ENCODE peak calls at places on chromosomes 11 and 22, in five cellular contexts. R is heart left ventricle, M is body of pancreas, W is HCT116, Y is AG04449. K is an unnamed sample.

GRCh38 chr11:76765863-76766350 is 17.2 kb upstream of the TSKU start:
- DNase-seq in Y (no peak), R (no peak), M (no peak), W (no peak), K (no peak)

GRCh38 chr11:77619576-77620198 is 17.9 kb downstream of the CLNS1A start:
- DNase-seq in Y (no peak), R (no peak), W (peak), M (no peak), K (peak)

GRCh38 chr11:62432695-62433094 is 13.9 kb downstream of the SCGB1A1 start:
- DNase-seq in W (no peak), R (no peak), M (peak), Y (no peak), K (no peak)

GRCh38 chr11:46850829-46851380 is 4.8 kb upstream of the CKAP5 start:
- DNase-seq in W (no peak), Y (no peak), M (no peak), R (no peak), K (no peak)

GRCh38 chr11:120929664-120930154 is 94.2 kb upstream of the TBCEL start:
- DNase-seq in R (no peak), W (peak), Y (no peak), M (peak), K (no peak)

GRCh38 chr11:71145988-71146824 is 106.2 kb downstream of the SHANK2 start:
- DNase-seq in W (no peak), Y (no peak), R (no peak), M (no peak), K (no peak)

GRCh38 chr22:40560551-40560950 is 76.0 kb downstream of the MRTFA start:
- DNase-seq in R (no peak), W (no peak), Y (peak), M (no peak), K (no peak)

GRCh38 chr11:70466154-70466553 is 67.8 kb downstream of the CTTN start:
- DNase-seq in R (no peak), W (no peak), M (no peak), Y (no peak), K (no peak)

GRCh38 chr22:46373166-46373565 is 37.7 kb downstream of the TRMU start:
- DNase-seq in Y (no peak), W (no peak), M (peak), R (no peak), K (no peak)

GRCh38 chr22:46417769-46418168 is 82.3 kb downstream of the TRMU start:
- DNase-seq in M (no peak), Y (no peak), W (no peak), R (peak), K (no peak)

GRCh38 chr11:72617080-72617744 is 57.0 kb downstream of the PDE2A start:
- DNase-seq in Y (no peak), W (no peak), M (no peak), R (peak), K (no peak)

GRCh38 chr22:45308624-45309421 is 911 bp upstream of the FAM118A start:
- DNase-seq in W (peak), R (no peak), M (no peak), Y (no peak), K (no peak)

GRCh38 chr11:133955091-133955846 is 1.5 kb downstream of the IGSF9B start:
- DNase-seq in R (peak), M (peak), W (no peak), Y (no peak), K (no peak)

GRCh38 chr11:134036484-134037092 is 32.3 kb upstream of the JAM3 start:
- DNase-seq in W (no peak), M (peak), Y (no peak), R (no peak), K (no peak)

GRCh38 chr11:75280227-75280671 is 39.7 kb downstream of the TPBGL start:
- DNase-seq in M (peak), W (peak), R (peak), Y (no peak), K (no peak)

GRCh38 chr11:10413268-10413667 is 41.8 kb upstream of the AMPD3 start:
- DNase-seq in R (no peak), M (no peak), W (peak), Y (no peak), K (no peak)

GRCh38 chr11:33692013-33692504 is 8.6 kb downstream of the C11orf91 start:
- DNase-seq in Y (peak), M (peak), W (peak), R (peak), K (peak)

GRCh38 chr11:98130117-98130625 is 890.6 kb upstream of the CNTN5 start:
- DNase-seq in M (no peak), R (no peak), Y (no peak), W (no peak), K (no peak)

GRCh38 chr22:19705181-19705934 is 8.9 kb upstream of the SEPTIN5 start:
- DNase-seq in M (no peak), R (peak), W (no peak), Y (no peak), K (no peak)

GRCh38 chr11:90491466-90491865 is 268.6 kb upstream of the CHORDC1 start:
- DNase-seq in W (no peak), R (no peak), Y (no peak), M (no peak), K (no peak)

GRCh38 chr11:119388103-119388502 is 6.6 kb upstream of the USP2 start:
- DNase-seq in Y (no peak), R (no peak), M (no peak), W (no peak), K (no peak)

GRCh38 chr11:92810423-92810822 is 159.0 kb upstream of the MTNR1B start:
- DNase-seq in R (no peak), W (no peak), Y (no peak), M (no peak), K (no peak)

GRCh38 chr11:8080674-8081590 is at the start of gene TUB:
- DNase-seq in Y (no peak), M (peak), R (no peak), W (no peak), K (no peak)

DNA sequence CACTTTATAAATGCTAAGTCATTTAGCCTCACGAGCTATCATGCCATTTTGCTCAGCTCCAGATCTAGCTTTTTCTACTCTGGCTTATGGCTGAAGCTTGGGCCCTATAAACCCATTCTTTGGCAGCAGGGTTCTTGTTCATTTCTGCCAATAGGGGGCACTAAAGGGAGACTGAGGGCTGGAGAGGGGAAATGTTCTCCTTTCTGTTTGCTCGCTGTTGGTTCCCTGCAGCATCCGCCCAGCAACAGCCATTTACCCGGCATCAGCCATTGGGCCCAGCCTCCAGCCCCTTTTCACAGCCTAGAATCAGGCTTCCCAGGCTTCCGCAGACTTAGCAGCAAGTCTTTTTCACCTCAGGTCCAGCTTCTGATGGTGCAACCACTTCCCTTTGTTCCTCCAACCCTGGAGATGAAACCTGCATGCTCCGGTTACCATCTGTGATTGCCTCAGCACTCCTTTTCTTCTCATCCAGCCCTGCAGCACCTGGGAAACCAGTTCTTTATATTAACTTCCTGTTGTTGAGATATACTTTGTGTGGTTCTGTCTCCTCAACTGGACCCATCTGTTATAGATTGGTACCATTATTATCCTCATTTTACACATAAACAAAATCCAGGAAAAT is 4.2 kb upstream of the ME3 start:
- DNase-seq in R (no peak), Y (no peak), W (peak), M (no peak), K (no peak)
- TF ChIP-seq CTCF in R (no peak), Y (no peak), W (peak), M (no peak), K (peak)

DNA sequence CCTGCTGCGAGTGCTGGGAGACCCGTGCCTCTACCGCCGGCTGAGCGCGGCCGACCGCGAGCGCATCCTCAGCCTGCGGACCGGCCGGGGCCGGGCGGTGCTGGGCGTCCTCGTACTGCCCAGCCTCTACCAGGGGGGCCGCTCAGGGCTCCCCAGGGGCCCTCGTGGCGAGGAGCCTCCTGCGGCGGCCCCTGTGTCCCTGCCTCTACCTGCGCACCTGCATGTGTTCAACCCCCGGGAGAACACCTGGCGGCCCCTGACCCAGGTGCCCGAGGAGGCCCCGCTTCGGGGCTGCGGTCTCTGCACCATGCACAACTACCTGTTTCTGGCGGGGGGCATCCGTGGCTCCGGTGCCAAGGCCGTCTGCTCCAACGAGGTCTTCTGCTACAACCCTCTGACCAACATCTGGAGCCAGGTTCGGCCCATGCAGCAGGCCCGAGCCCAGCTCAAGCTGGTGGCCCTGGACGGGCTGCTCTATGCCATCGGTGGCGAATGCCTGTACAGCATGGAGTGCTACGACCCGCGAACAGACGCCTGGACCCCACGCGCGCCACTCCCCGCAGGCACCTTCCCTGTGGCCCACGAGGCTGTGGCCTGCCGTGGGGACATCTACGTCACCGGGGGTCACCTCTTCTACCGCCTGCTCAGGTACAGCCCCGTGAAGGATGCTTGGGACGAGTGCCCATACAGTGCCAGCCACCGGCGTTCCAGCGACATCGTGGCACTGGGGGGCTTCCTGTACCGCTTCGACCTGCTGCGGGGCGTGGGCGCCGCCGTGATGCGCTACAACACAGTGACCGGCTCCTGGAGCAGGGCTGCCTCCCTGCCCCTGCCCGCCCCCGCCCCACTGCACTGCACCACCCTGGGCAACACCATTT is 3.5 kb downstream of the KLHDC7B start:
- DNase-seq in W (no peak), Y (no peak), R (no peak), M (no peak), K (no peak)
- H3K4me3 ChIP-seq in W (no peak), Y (no peak), R (peak), M (no peak), K (no peak)

GRCh38 chr11:113874920-113875413 is 405 bp downstream of the USP28 start:
- DNase-seq in Y (no peak), W (no peak), M (no peak), R (no peak), K (no peak)
- TF ChIP-seq CTCF in Y (no peak), W (no peak), M (peak), R (no peak), K (peak)

DNA sequence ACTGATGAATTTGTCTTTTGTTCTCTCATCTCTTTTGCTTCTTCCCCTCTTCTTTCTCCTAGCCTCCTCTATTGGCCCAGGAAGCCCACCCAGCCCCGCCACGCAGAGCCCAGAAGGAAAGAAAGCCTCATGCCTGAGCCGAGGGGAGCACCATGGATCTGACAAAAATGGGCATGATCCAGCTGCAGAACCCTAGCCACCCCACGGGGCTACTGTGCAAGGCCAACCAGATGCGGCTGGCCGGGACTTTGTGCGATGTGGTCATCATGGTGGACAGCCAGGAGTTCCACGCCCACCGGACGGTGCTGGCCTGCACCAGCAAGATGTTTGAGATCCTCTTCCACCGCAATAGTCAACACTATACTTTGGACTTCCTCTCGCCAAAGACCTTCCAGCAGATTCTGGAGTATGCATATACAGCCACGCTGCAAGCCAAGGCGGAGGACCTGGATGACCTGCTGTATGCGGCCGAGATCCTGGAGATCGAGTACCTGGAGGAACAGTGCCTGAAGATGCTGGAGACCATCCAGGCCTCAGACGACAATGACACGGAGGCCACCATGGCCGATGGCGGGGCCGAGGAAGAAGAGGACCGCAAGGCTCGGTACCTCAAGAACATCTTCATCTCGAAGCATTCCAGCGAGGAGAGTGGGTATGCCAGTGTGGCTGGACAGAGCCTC is 3.8 kb downstream of the ZBTB16 start:
- DNase-seq in M (no peak), W (no peak), Y (no peak), R (no peak), K (no peak)
- H3K4me3 ChIP-seq in M (no peak), W (no peak), Y (no peak), R (peak), K (no peak)

GRCh38 chr22:22463855-22464540 is 44.5 kb downstream of the ZNF280B start:
- DNase-seq in Y (no peak), W (peak), M (peak), R (peak), K (peak)
- TF ChIP-seq CTCF in Y (peak), W (peak), M (peak), R (peak), K (peak)

DNA sequence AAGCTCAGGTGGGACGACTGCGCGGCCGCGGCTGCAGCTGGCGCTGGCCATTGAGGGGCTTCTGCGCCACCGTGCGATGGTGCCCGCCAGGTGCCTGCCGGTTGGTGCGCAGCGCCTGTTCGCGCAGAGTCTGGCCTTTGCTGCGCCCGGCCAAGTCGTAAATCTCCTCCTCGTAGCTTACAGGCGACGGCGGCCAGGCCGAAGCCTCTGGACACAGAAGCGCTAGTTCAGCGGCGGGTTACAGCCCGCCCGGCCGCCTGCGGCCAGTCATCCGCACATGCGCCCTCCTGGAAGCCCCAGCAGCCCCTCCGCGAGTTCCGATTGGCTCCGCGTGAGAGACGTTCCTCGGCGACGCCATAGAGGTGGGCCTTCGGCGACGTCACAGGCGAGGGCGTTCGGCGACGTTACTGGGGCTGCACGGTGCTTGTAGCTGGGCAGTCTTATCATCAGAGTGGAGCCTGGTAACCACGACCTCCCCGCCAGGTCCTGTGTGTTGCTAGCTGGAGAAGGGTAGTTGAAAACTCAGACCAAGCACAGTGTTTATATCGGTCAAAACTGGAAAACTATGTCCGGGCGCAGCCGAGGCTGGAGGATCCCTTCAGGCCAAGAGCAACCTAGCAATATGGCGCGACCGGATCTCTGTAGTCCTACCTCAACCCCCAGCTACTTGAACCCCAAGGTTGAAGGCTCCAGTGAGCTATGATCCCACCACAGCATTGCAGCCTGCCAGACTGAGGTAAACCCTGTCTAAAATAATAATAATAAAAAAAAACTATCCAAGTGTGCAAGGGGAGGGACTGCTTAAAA is 265.7 kb downstream of the OR4C45 start:
- DNase-seq in W (no peak), R (no peak), Y (no peak), M (no peak), K (no peak)
- H3K4me3 ChIP-seq in W (peak), R (no peak), Y (peak), M (no peak), K (no peak)

GRCh38 chr11:64755681-64756361 is 4.0 kb downstream of the PYGM start:
- DNase-seq in R (no peak), W (no peak), Y (no peak), M (peak), K (no peak)
- TF ChIP-seq CTCF in R (no peak), W (no peak), Y (no peak), M (no peak), K (no peak)

GRCh38 chr11:63569570-63569969 is 6.4 kb upstream of the PLAAT2 start:
- DNase-seq in Y (no peak), M (no peak), R (no peak), W (no peak), K (no peak)

GRCh38 chr11:63572026-63572688 is 9.0 kb upstream of the PLAAT2 start:
- DNase-seq in W (no peak), M (no peak), R (no peak), Y (no peak), K (no peak)

GRCh38 chr11:63574856-63575602 is 11.8 kb upstream of the PLAAT2 start:
- DNase-seq in R (no peak), W (no peak), Y (no peak), M (no peak), K (no peak)

DNA sequence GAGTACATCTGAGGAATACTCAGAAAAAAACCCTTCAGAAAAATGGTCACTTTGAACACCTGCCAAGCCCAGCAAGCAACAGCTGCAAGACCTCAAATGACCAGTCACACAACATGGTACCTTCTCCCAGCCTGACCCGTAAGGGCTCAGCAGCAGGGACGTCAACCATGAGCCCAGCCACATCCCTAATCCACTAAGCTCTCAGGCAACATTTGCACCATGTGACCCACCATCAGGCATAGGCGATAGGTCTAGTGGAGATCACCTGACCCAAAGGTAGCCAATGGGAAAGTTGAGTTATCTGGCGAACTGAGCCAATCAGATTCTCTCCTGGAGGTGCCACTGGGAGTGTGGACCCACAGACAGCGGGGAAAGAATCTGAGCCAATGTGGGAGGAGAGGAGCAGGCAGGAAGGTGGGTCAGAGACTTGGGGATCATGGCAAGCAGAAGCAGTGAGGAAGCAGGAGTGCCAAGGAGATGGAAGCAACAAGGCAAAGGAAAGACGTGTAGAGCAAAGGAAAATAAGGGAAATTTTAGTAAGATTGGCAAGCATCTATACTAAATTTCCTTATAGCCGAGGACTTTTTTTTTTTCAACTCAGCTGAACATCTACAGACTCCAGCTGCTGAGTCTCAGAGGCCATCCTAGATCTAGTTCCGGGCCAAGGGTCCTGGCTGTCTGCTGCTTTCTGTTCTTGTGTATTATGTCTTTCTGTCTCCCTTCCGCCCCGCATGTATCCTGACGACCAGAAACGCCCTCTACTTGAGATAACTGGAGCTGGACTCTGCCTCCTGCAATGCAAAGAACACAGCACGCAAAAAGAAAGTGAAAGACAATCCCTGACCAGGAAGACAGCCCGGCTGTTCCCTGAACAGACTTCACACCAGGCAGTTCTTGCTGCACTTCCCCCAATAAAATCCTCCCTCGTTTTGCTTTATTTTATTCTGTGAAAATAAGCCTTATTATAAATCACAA is 11.0 kb upstream of the PLAAT2 start:
- DNase-seq in Y (no peak), R (peak), M (peak), W (no peak), K (peak)
- H3K4me3 ChIP-seq in Y (no peak), R (peak), M (no peak), W (no peak), K (peak)

K was measured in AG09309.